ENCODE peak calls at places on chromosomes 5 and 9, in eight cellular contexts. M, W, A, T, J, R, P and O are unnamed samples.
A peak's percentile ranks its signal among the peaks of the same experiment; 100 is the strongest.

GRCh38 chr5:16625116-16625515 is 8.3 kb upstream of the RETREG1 start:
- DNase-seq in M (no peak), W (no peak), A (no peak), T (no peak), J (no peak), R (no peak), P (no peak), O (no peak)

GRCh38 chr9:81074261-81074660 is 615.1 kb downstream of the TLE1 start:
- DNase-seq in M (no peak), W (no peak), A (no peak), T (no peak), J (no peak), R (no peak), P (no peak), O (no peak)

GRCh38 chr9:97984188-97985057 is 1.3 kb downstream of the ANP32B start:
- DNase-seq in M (peak; percentile 69), W (peak; percentile 36), A (peak; percentile 81), T (peak; percentile 68), J (peak; percentile 89), R (peak; percentile 94), P (peak; percentile 87), O (peak; percentile 85)

GRCh38 chr5:52725781-52726180 is 61.9 kb upstream of the ITGA1 start:
- DNase-seq in M (peak; percentile 23), W (no peak), A (no peak), T (no peak), J (no peak), R (no peak), P (peak; percentile 57), O (no peak)

GRCh38 chr5:77920350-77921046 is 144.4 kb upstream of the TBCA start:
- DNase-seq in M (no peak), W (no peak), A (no peak), T (no peak), J (no peak), R (no peak), P (no peak), O (no peak)

GRCh38 chr5:56608216-56608925 is 207.0 kb upstream of the MAP3K1 start:
- DNase-seq in M (peak; percentile 48), W (no peak), A (no peak), T (no peak), J (no peak), R (no peak), P (no peak), O (no peak)

GRCh38 chr9:133114451-133114885 is 6.6 kb downstream of the RALGDS start:
- DNase-seq in M (peak; percentile 65), W (no peak), A (no peak), T (no peak), J (no peak), R (no peak), P (no peak), O (no peak)

GRCh38 chr5:59037453-59038168 is 454.7 kb downstream of the RAB3C start:
- DNase-seq in M (no peak), W (no peak), A (no peak), T (no peak), J (peak; percentile 35), R (no peak), P (no peak), O (peak; percentile 10)

GRCh38 chr5:180908998-180909731 is 10.2 kb downstream of the BTNL8 start:
- DNase-seq in M (peak; percentile 53), W (no peak), A (no peak), T (no peak), J (no peak), R (no peak), P (no peak), O (no peak)

GRCh38 chr5:159444441-159445082 is 114.3 kb upstream of the IL12B start:
- DNase-seq in M (no peak), W (peak; percentile 23), A (peak; percentile 31), T (no peak), J (peak; percentile 76), R (no peak), P (no peak), O (peak; percentile 49)

GRCh38 chr9:73269430-73270101 is 117.9 kb downstream of the ANXA1 start:
- DNase-seq in M (no peak), W (no peak), A (peak; percentile 1), T (no peak), J (peak; percentile 63), R (no peak), P (no peak), O (no peak)

GRCh38 chr5:143147918-143148317 is 255.6 kb downstream of the NR3C1 start:
- DNase-seq in M (no peak), W (no peak), A (no peak), T (no peak), J (peak; percentile 25), R (no peak), P (no peak), O (no peak)
- H3K27ac ChIP-seq in M (no peak overlapping the region), W (no peak overlapping the region), A (no peak overlapping the region), T (no peak overlapping the region), J (no peak overlapping the region), R (peak overlapping the region; percentile 62), P (peak overlapping the region; percentile 47), O (no peak overlapping the region)

DNA sequence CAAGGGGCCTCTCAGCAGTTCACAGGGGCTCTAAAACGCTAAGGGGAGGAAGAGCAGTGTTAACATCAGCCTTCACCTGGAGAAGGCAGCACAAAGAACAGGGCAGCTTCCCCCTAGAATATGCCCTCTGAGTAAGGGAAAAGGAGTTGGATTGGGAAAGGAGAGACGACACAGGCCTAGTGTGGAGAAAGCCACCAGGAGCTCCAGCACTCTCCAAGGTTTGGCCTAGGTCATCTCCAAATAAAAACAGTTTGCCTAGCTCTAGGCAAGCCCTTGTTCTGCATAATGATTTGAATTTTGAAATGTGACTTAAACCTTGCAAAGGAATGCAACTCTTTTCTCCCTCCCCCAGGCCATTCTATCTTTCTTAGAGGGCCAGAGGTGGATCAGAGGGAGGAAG is 100.0 kb upstream of the SSBP2 start:
- DNase-seq in M (no peak), W (no peak), A (no peak), T (no peak), J (no peak), R (no peak), P (no peak), O (no peak)
- H3K4me3 ChIP-seq in M (no peak overlapping the region), W (no peak overlapping the region), A (peak overlapping the region; percentile 82), T (no peak overlapping the region), J (peak overlapping the region; percentile 21), R (peak overlapping the region; percentile 52), P (peak overlapping the region; percentile 69), O (peak overlapping the region; percentile 56)

DNA sequence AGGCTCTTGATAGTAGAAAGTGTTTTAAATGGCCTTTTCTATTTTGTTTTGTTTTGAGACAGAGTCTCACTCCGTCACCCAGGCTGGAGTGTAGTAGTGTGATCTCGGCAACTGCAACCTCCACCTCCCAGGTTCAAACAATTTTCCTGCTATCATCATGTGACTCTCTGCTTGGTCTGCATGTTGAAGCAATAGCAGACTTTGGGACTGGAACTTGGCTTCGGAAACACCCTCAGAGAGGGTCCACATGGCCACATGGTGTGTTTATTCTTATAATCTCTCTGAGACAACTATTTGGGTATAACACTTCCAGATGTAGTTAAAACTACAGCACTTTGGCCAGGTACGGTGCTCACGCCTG is 10.9 kb downstream of the SLC1A1 start:
- DNase-seq in M (no peak), W (no peak), A (no peak), T (no peak), J (no peak), R (no peak), P (no peak), O (no peak)
- H3K27ac ChIP-seq in M (no peak overlapping the region), W (no peak overlapping the region), A (no peak overlapping the region), T (no peak overlapping the region), J (no peak overlapping the region), R (no peak overlapping the region), P (no peak overlapping the region), O (no peak overlapping the region)

DNA sequence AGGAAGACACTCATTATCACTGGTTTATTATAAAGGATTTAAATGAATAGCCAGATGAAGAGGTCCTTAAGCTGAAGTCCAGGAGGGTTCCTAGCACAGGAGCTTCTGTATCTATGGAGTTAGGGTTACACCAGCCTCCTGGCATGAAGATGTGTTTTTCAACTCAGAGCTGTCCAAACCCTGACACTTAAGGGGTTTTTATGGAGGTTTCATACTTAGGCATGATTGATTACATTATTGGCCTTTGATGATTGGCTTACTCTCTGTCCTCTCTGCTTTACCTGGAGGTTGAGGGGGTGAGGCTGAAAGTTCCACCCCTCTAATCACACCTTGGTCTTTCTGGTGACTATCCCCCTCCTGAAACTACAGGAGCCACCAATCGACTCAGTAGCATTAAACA is 84.9 kb upstream of the ZNF169 start:
- DNase-seq in M (no peak), W (no peak), A (no peak), T (no peak), J (no peak), R (no peak), P (no peak), O (no peak)
- H3K4me3 ChIP-seq in M (no peak overlapping the region), W (no peak overlapping the region), A (no peak overlapping the region), T (no peak overlapping the region), J (no peak overlapping the region), R (no peak overlapping the region), P (no peak overlapping the region), O (no peak overlapping the region)

GRCh38 chr9:35522725-35523124 is 32.8 kb downstream of the RUSC2 start:
- DNase-seq in M (no peak), W (no peak), A (no peak), T (no peak), J (no peak), R (no peak), P (no peak), O (no peak)

GRCh38 chr9:35521708-35522107 is 31.8 kb downstream of the RUSC2 start:
- DNase-seq in M (no peak), W (peak; percentile 75), A (no peak), T (no peak), J (peak; percentile 52), R (no peak), P (no peak), O (no peak)

GRCh38 chr9:35529156-35529823 is 39.4 kb downstream of the RUSC2 start:
- DNase-seq in M (no peak), W (no peak), A (no peak), T (no peak), J (no peak), R (no peak), P (no peak), O (no peak)

GRCh38 chr9:35522189-35522588 is 32.3 kb downstream of the RUSC2 start:
- DNase-seq in M (no peak), W (no peak), A (no peak), T (no peak), J (no peak), R (no peak), P (no peak), O (no peak)

DNA sequence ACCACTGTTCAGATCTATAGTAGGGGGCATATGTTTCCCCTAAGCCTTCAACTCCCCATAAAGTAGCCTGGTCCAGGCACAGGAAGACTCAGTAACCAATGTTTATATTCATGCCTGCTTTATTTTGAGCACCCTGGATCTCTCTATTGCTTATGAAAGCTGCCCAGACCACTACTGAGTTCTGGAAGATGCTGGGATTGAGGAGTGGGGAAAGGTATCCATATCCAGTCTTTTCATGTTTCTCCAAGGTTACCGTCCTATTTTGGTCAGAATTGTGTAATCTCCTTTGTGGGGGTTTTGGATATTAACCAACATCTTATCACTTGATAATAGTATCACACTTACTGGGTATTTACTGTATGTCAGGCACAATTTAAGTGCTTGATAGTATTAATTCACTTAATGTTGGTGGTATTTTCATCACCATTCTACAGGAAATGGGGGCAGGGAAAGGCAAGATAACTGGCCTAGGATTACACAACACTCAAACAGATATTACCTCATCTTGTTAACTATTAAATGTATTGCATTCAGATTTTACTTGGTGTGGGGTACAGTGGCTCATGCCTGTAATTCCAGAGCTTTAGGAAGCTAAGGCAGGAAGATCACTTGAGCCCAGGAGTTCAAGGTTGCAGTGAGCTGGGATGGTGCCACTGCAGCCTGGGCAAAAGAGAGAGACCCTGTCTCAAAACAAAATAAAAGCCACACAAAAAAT is 36.3 kb downstream of the RUSC2 start:
- DNase-seq in M (no peak), W (no peak), A (no peak), T (no peak), J (peak; percentile 85), R (no peak), P (no peak), O (no peak)
- H3K27ac ChIP-seq in M (peak overlapping the region; percentile 70), W (peak overlapping the region; percentile 34), A (no peak overlapping the region), T (no peak overlapping the region), J (no peak overlapping the region), R (peak overlapping the region; percentile 64), P (peak overlapping the region; percentile 31), O (no peak overlapping the region)